ENCODE peak calls at places on chromosomes 11 and 22, in five cellular contexts. One of them, this sample, is unnamed.

GRCh38 chr11:113286509-113287497 is 27.6 kb upstream of the TTC12 start:
- DNase-seq in GM12878: no peak
- DNase-seq in K562: no peak
- DNase-seq in HepG2: no peak
- DNase-seq in WTC11: no peak
- DNase-seq in this sample: no peak

GRCh38 chr11:74611369-74611861 is 19.0 kb downstream of the POLD3 start:
- DNase-seq in WTC11: no peak
- DNase-seq in GM12878: no peak
- DNase-seq in HepG2: peak; percentile 36
- DNase-seq in K562: peak; percentile 48
- DNase-seq in this sample: peak; percentile 82

GRCh38 chr11:2833051-2833937 is 52.3 kb downstream of the CDKN1C start:
- DNase-seq in K562: no peak
- DNase-seq in WTC11: no peak
- DNase-seq in HepG2: no peak
- DNase-seq in GM12878: no peak
- DNase-seq in this sample: no peak

GRCh38 chr11:27347949-27348879 is 14.8 kb downstream of the CCDC34 start:
- DNase-seq in K562: no peak
- DNase-seq in HepG2: no peak
- DNase-seq in WTC11: no peak
- DNase-seq in GM12878: no peak
- DNase-seq in this sample: peak; percentile 61

GRCh38 chr11:26522912-26523610 is 49.0 kb downstream of the MUC15 start:
- DNase-seq in K562: peak; percentile 7
- DNase-seq in HepG2: peak; percentile 32
- DNase-seq in GM12878: no peak
- DNase-seq in WTC11: peak; percentile 31
- DNase-seq in this sample: peak; percentile 64

GRCh38 chr22:27632451-27633295 is 168.9 kb downstream of the MN1 start:
- DNase-seq in GM12878: no peak
- DNase-seq in WTC11: no peak
- DNase-seq in HepG2: no peak
- DNase-seq in K562: peak; percentile 52
- DNase-seq in this sample: no peak

GRCh38 chr11:27429740-27430451 is 42.7 kb downstream of the LGR4 start:
- DNase-seq in K562: no peak
- DNase-seq in GM12878: no peak
- DNase-seq in HepG2: no peak
- DNase-seq in WTC11: no peak
- DNase-seq in this sample: peak; percentile 19

GRCh38 chr11:100902454-100903141 is 215.5 kb downstream of the ARHGAP42 start:
- DNase-seq in GM12878: no peak
- DNase-seq in WTC11: no peak
- DNase-seq in K562: no peak
- DNase-seq in HepG2: no peak
- DNase-seq in this sample: no peak

GRCh38 chr22:20656902-20657836 is 116.7 kb upstream of the SERPIND1 start:
- DNase-seq in WTC11: no peak
- DNase-seq in GM12878: no peak
- DNase-seq in HepG2: peak; percentile 55
- DNase-seq in K562: peak; percentile 87
- DNase-seq in this sample: peak; percentile 23

GRCh38 chr11:27239305-27239942 is 123.6 kb downstream of the CCDC34 start:
- DNase-seq in K562: no peak
- DNase-seq in HepG2: no peak
- DNase-seq in GM12878: no peak
- DNase-seq in WTC11: no peak
- DNase-seq in this sample: no peak

GRCh38 chr11:33930317-33931021 is 38.6 kb upstream of the LMO2 start:
- DNase-seq in K562: no peak
- DNase-seq in GM12878: no peak
- DNase-seq in HepG2: no peak
- DNase-seq in WTC11: no peak
- DNase-seq in this sample: no peak

GRCh38 chr22:38177926-38178604 is 3.6 kb downstream of the PLA2G6 start:
- DNase-seq in WTC11: no peak
- DNase-seq in GM12878: no peak
- DNase-seq in HepG2: peak; percentile 94
- DNase-seq in K562: peak; percentile 52
- DNase-seq in this sample: peak; percentile 74

GRCh38 chr22:47164514-47165337 is 402.3 kb downstream of the TBC1D22A start:
- DNase-seq in HepG2: peak; percentile 71
- DNase-seq in K562: no peak
- DNase-seq in GM12878: no peak
- DNase-seq in WTC11: no peak
- DNase-seq in this sample: no peak

GRCh38 chr22:25970348-25970995 is 198.8 kb upstream of the SEZ6L start:
- DNase-seq in GM12878: no peak
- DNase-seq in K562: no peak
- DNase-seq in WTC11: peak; percentile 24
- DNase-seq in HepG2: no peak
- DNase-seq in this sample: no peak

GRCh38 chr22:47690166-47690565 is 927.7 kb downstream of the TBC1D22A start:
- DNase-seq in WTC11: no peak
- DNase-seq in GM12878: no peak
- DNase-seq in HepG2: no peak
- DNase-seq in K562: no peak
- DNase-seq in this sample: no peak

GRCh38 chr11:108967571-108967970 is 302.7 kb downstream of the DDX10 start:
- DNase-seq in HepG2: no peak
- DNase-seq in GM12878: no peak
- DNase-seq in K562: no peak
- DNase-seq in WTC11: no peak
- DNase-seq in this sample: no peak

GRCh38 chr11:72263363-72263762 is 19.4 kb upstream of the PHOX2A start:
- DNase-seq in HepG2: no peak
- DNase-seq in GM12878: no peak
- DNase-seq in WTC11: no peak
- DNase-seq in K562: peak; percentile 60
- DNase-seq in this sample: no peak

GRCh38 chr11:126185200-126186030 is 26.0 kb downstream of the RPUSD4 start:
- DNase-seq in K562: no peak
- DNase-seq in HepG2: peak; percentile 61
- DNase-seq in GM12878: no peak
- DNase-seq in WTC11: no peak
- DNase-seq in this sample: no peak

GRCh38 chr11:7924526-7924925 is 6.5 kb downstream of the OR10A6 start:
- DNase-seq in K562: no peak
- DNase-seq in WTC11: no peak
- DNase-seq in HepG2: peak; percentile 5
- DNase-seq in GM12878: no peak
- DNase-seq in this sample: no peak

GRCh38 chr11:62054484-62055121 is 69.2 kb upstream of the INCENP start:
- DNase-seq in WTC11: peak; percentile 14
- DNase-seq in HepG2: peak; percentile 78
- DNase-seq in K562: peak; percentile 81
- DNase-seq in GM12878: no peak
- DNase-seq in this sample: peak; percentile 53

GRCh38 chr22:23915230-23915754 is 21.1 kb downstream of the MIF start:
- DNase-seq in HepG2: no peak
- DNase-seq in K562: no peak
- DNase-seq in GM12878: no peak
- DNase-seq in WTC11: no peak
- DNase-seq in this sample: no peak

GRCh38 chr22:32583921-32584335 is 109.3 kb downstream of the FBXO7 start:
- DNase-seq in K562: no peak
- DNase-seq in WTC11: no peak
- DNase-seq in HepG2: peak; percentile 81
- DNase-seq in GM12878: no peak
- DNase-seq in this sample: no peak

GRCh38 chr11:44464741-44465140 is 100.7 kb upstream of the CD82 start:
- DNase-seq in WTC11: no peak
- DNase-seq in K562: peak; percentile 24
- DNase-seq in GM12878: no peak
- DNase-seq in HepG2: peak; percentile 18
- DNase-seq in this sample: no peak

GRCh38 chr11:105144887-105145286 is 5.3 kb upstream of the CARD18 start:
- DNase-seq in HepG2: peak; percentile 62
- DNase-seq in K562: no peak
- DNase-seq in WTC11: no peak
- DNase-seq in GM12878: no peak
- DNase-seq in this sample: no peak

GRCh38 chr22:40855960-40856512 is 403 bp downstream of the ST13 start:
- DNase-seq in K562: peak; percentile 37
- DNase-seq in HepG2: no peak
- DNase-seq in GM12878: no peak
- DNase-seq in WTC11: peak; percentile 61
- DNase-seq in this sample: peak; percentile 19

GRCh38 chr11:134476435-134477021 is 64.5 kb upstream of the B3GAT1 start:
- DNase-seq in GM12878: no peak
- DNase-seq in K562: peak; percentile 9
- DNase-seq in WTC11: peak; percentile 77
- DNase-seq in HepG2: no peak
- DNase-seq in this sample: no peak

GRCh38 chr22:30863161-30863833 is 105.3 kb downstream of the MORC2 start:
- DNase-seq in K562: peak; percentile 33
- DNase-seq in GM12878: no peak
- DNase-seq in WTC11: no peak
- DNase-seq in HepG2: peak; percentile 93
- DNase-seq in this sample: no peak

GRCh38 chr11:70186936-70187335 is 16.2 kb upstream of the FADD start:
- DNase-seq in HepG2: no peak
- DNase-seq in K562: no peak
- DNase-seq in GM12878: no peak
- DNase-seq in WTC11: no peak
- DNase-seq in this sample: no peak

GRCh38 chr11:70187771-70188170 is 15.3 kb upstream of the FADD start:
- DNase-seq in HepG2: no peak
- DNase-seq in K562: no peak
- DNase-seq in WTC11: no peak
- DNase-seq in GM12878: no peak
- DNase-seq in this sample: no peak

GRCh38 chr11:70191495-70192140 is 11.5 kb upstream of the FADD start:
- DNase-seq in GM12878: no peak
- DNase-seq in WTC11: peak; percentile 93
- DNase-seq in HepG2: peak; percentile 52
- DNase-seq in K562: peak; percentile 79
- DNase-seq in this sample: peak; percentile 79

GRCh38 chr11:70186420-70186819 is 16.7 kb upstream of the FADD start:
- DNase-seq in WTC11: no peak
- DNase-seq in GM12878: no peak
- DNase-seq in HepG2: no peak
- DNase-seq in K562: no peak
- DNase-seq in this sample: no peak

DNA sequence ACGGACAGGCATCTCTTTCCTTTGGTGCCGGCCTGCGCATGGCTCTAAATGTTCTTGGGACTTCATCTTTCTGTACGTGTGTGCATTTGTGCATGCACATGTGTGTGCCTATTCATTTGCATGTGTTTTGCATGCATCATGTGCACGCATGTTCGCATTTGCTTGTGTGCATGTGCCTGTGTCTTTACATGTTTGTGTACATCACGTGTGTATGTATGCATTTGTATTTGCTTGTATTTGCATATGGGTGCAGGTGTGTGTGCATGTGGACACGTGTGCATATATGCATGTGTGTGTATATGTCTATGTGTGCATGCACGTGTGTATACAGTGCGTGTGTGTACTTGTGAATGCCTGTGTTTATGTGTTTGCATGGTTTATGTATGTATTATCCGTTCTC is 13.5 kb upstream of the FADD start:
- DNase-seq in HepG2: no peak
- DNase-seq in K562: no peak
- DNase-seq in GM12878: no peak
- DNase-seq in WTC11: no peak
- DNase-seq in this sample: no peak
- TF ChIP-seq ESRRA in HepG2: no peak
- TF ChIP-seq ESRRA in K562: no peak
- TF ChIP-seq ESRRA in GM12878: no peak
- TF ChIP-seq ESRRA in WTC11: no peak
- TF ChIP-seq ESRRA in this sample: no peak

GRCh38 chr11:68315581-68315920 is 3.2 kb downstream of the LRP5 start:
- DNase-seq in K562: peak; percentile 54
- DNase-seq in WTC11: no peak
- DNase-seq in HepG2: no peak
- DNase-seq in GM12878: no peak
- DNase-seq in this sample: no peak

GRCh38 chr11:68313574-68314202 is 1.3 kb downstream of the LRP5 start:
- DNase-seq in GM12878: no peak
- DNase-seq in HepG2: peak; percentile 43
- DNase-seq in K562: peak; percentile 71
- DNase-seq in WTC11: no peak
- DNase-seq in this sample: no peak

GRCh38 chr11:68312780-68313573 is 586 bp downstream of the LRP5 start:
- DNase-seq in HepG2: no peak
- DNase-seq in GM12878: no peak
- DNase-seq in WTC11: no peak
- DNase-seq in K562: peak; percentile 39
- DNase-seq in this sample: no peak

GRCh38 chr11:68314886-68315580 is 2.6 kb downstream of the LRP5 start:
- DNase-seq in GM12878: no peak
- DNase-seq in K562: peak; percentile 72
- DNase-seq in HepG2: peak; percentile 96
- DNase-seq in WTC11: no peak
- DNase-seq in this sample: no peak

GRCh38 chr11:68314203-68314885 is 2.0 kb downstream of the LRP5 start:
- DNase-seq in K562: no peak
- DNase-seq in WTC11: no peak
- DNase-seq in GM12878: no peak
- DNase-seq in HepG2: no peak
- DNase-seq in this sample: no peak
- TF ChIP-seq ESRRA in K562: no peak
- TF ChIP-seq ESRRA in WTC11: no peak
- TF ChIP-seq ESRRA in GM12878: no peak
- TF ChIP-seq ESRRA in HepG2: no peak
- TF ChIP-seq ESRRA in this sample: no peak

GRCh38 chr11:123047265-123047946 is 14.5 kb downstream of the HSPA8 start:
- DNase-seq in WTC11: no peak
- DNase-seq in GM12878: no peak
- DNase-seq in HepG2: no peak
- DNase-seq in K562: no peak
- DNase-seq in this sample: no peak

GRCh38 chr11:123045101-123045500 is 16.8 kb downstream of the HSPA8 start:
- DNase-seq in HepG2: no peak
- DNase-seq in K562: no peak
- DNase-seq in GM12878: no peak
- DNase-seq in WTC11: no peak
- DNase-seq in this sample: no peak

GRCh38 chr11:123047947-123048293 is 14.0 kb downstream of the HSPA8 start:
- DNase-seq in GM12878: no peak
- DNase-seq in HepG2: no peak
- DNase-seq in K562: no peak
- DNase-seq in WTC11: no peak
- DNase-seq in this sample: no peak

GRCh38 chr11:123041185-123041584 is 20.8 kb downstream of the HSPA8 start:
- DNase-seq in K562: no peak
- DNase-seq in GM12878: no peak
- DNase-seq in HepG2: no peak
- DNase-seq in WTC11: no peak
- DNase-seq in this sample: no peak

GRCh38 chr11:123046473-123047264 is 15.3 kb downstream of the HSPA8 start:
- DNase-seq in GM12878: no peak
- DNase-seq in HepG2: no peak
- DNase-seq in K562: no peak
- DNase-seq in WTC11: no peak
- DNase-seq in this sample: no peak
- TF ChIP-seq ESRRA in GM12878: no peak
- TF ChIP-seq ESRRA in HepG2: no peak
- TF ChIP-seq ESRRA in K562: peak; percentile 15
- TF ChIP-seq ESRRA in WTC11: no peak
- TF ChIP-seq ESRRA in this sample: no peak

GRCh38 chr11:83220279-83220678 is 26.8 kb downstream of the ANKRD42 start:
- DNase-seq in HepG2: no peak
- DNase-seq in K562: peak; percentile 13
- DNase-seq in WTC11: no peak
- DNase-seq in GM12878: no peak
- DNase-seq in this sample: no peak
- TF ChIP-seq ESRRA in HepG2: no peak
- TF ChIP-seq ESRRA in K562: no peak
- TF ChIP-seq ESRRA in WTC11: no peak
- TF ChIP-seq ESRRA in GM12878: no peak
- TF ChIP-seq ESRRA in this sample: no peak